ENCODE peak calls at places on chromosomes 1 and 21, in four cellular contexts. N is H1, E is endothelial cell of umbilical vein, U is HepG2. O is an unnamed sample.

GRCh38 chr1:98749152-98749756 is 87.7 kb downstream of the SNX7 start:
- DNase-seq in N (no peak), E (peak; percentile 32), U (no peak), O (no peak)

GRCh38 chr1:89261926-89262540 is 10.6 kb downstream of the GBP5 start:
- DNase-seq in N (no peak), E (no peak), U (no peak), O (no peak)

GRCh38 chr1:201277441-201277840 is 5.9 kb upstream of the PKP1 start:
- DNase-seq in N (no peak), E (no peak), U (no peak), O (no peak)

GRCh38 chr1:201734776-201735175 is 94.2 kb upstream of the IPO9 start:
- DNase-seq in N (no peak), E (no peak), U (no peak), O (no peak)

GRCh38 chr1:244155661-244156060 is 104.6 kb downstream of the ZBTB18 start:
- DNase-seq in N (no peak), E (no peak), U (no peak), O (no peak)

GRCh38 chr21:44930543-44930981 is 9.3 kb upstream of the SLX9 start:
- DNase-seq in N (no peak), E (no peak), U (no peak), O (no peak)

GRCh38 chr1:109761227-109762038 is 2.3 kb downstream of the EPS8L3 start:
- DNase-seq in N (no peak), E (no peak), U (no peak), O (no peak)

GRCh38 chr1:226023735-226024134 is 24.6 kb upstream of the SDE2 start:
- DNase-seq in N (no peak), E (no peak), U (no peak), O (no peak)

GRCh38 chr1:105632342-105633196 is 1423.9 kb upstream of the PRMT6 start:
- DNase-seq in N (no peak), E (no peak), U (peak; percentile 96), O (no peak)

DNA sequence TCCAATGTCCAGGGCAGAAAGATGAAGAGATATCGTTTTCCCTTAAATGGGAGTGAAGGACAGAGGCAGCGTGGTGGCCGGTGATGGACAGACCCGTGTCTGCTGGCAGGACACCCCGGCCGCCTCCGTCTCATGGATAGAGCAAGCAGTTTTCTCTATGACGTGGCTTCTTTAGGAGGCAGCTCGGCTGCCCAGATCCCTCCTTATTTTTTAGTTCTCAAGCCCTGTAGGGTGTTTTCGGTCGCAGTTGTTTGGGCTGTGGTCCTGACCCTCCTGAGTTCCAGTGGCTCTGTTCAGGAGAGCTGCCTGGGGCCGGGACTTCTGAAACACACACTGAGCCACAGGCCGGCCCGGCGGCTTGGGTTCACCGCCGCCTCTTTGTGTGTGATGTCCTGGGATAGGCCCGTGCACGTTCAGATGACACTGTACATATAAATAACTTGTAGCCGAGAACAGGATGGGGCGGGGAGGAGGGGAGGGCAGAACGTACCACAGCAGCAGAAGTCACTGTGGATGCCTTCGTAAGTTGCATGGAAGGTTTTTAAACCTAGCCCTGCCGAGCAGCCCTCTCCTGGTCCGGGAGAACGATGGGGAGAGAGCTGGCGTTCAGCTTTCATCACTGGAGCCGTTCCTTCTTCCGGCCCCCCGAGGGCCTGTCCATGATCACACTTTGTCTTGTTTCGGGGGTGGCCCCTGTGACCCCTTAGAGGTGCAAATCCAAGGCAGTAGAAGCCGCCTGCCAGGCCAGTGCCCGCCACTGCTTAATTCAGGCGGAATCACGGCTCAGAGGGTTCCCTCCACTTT is 65.2 kb downstream of the SIK1 start:
- DNase-seq in N (no peak), E (peak; percentile 16), U (no peak), O (no peak)
- TF ChIP-seq JUN in N (no peak), E (no peak), U (no peak), O (no peak)

GRCh38 chr1:18632711-18633427 is 2.2 kb downstream of the PAX7 start:
- DNase-seq in N (peak; percentile 72), E (no peak), U (no peak), O (no peak)
- TF ChIP-seq EZH2 in N (peak; percentile 95), E (peak; percentile 12), U (no peak), O (no peak)

DNA sequence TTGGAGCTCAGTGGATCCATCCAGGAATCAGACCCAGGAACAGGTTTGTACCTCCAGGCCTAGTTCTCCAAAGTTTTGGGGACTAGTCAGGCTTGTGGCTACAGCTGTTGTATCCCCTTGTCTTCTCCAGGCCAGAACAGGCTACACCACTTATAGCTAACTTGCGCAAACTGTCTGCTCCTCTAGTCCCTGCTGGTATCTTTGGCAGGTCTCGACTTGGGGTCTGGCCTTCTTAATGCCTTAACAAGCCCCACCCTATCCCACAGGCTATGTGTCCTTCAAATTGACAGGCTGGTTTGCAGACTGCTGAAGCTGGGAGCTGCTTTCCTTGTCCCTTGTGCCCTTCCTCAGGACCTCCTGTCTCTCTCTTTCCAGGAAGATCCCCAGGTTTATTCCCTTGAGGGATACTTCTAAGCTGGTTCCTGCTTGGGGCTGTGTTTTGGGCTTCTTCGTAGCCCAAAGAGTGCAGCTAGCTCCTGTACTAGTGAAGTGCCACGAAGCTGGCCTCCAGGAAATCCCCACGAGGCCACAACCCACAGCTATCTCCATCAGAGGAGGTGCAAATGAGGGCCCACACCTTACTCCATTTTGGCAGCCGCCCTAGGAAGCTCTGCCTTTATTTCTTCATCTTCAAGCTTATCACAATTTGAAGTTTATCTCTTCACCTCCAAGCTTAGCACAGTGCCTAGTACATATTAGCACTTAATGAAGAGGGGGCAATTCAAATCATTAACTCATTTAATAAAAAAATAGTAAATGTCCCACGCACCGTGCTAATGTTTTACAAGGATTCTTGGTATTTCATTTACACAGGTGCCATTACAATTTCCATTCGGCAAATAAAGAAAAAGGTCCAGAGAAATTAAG is 683 bp upstream of the DMAP1 start:
- DNase-seq in N (no peak), E (no peak), U (no peak), O (no peak)
- TF ChIP-seq JUN in N (no peak), E (no peak), U (no peak), O (no peak)

GRCh38 chr21:33027401-33028185 is 1.9 kb downstream of the OLIG2 start:
- DNase-seq in N (peak; percentile 73), E (no peak), U (no peak), O (no peak)
- TF ChIP-seq EZH2 in N (peak; percentile 28), E (peak; percentile 88), U (no peak), O (no peak)

GRCh38 chr1:115116511-115116910 is 27.2 kb upstream of the TSPAN2 start:
- DNase-seq in N (no peak), E (no peak), U (no peak), O (no peak)

GRCh38 chr1:115113781-115114180 is 24.5 kb upstream of the TSPAN2 start:
- DNase-seq in N (no peak), E (no peak), U (no peak), O (no peak)

GRCh38 chr1:115115521-115116161 is 26.3 kb upstream of the TSPAN2 start:
- DNase-seq in N (no peak), E (no peak), U (no peak), O (no peak)

GRCh38 chr1:115112496-115113375 is 23.4 kb upstream of the TSPAN2 start:
- DNase-seq in N (peak; percentile 89), E (peak; percentile 25), U (no peak), O (peak; percentile 59)

DNA sequence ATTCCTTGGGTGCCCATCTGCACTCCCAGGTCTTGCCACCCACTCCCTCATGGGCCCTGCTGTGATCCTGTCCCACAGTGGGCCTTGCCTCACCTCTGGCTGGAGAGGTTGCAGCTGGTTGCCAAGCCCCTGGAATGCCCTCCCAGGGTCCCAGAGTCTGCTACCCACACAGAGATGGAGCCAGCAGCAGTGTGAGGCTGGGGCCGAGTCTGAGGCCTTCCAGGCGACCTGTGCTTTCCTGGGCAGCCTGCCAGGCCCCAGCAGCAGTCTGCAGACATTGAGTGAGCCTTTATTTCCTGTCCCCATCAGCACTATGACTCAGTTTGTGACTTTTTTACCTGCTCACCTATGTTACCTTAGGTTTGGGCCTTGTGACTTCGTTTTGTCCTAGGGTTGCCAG is 25.0 kb upstream of the TSPAN2 start:
- DNase-seq in N (no peak), E (no peak), U (no peak), O (no peak)
- TF ChIP-seq JUN in N (no peak), E (no peak), U (no peak), O (no peak)

DNA sequence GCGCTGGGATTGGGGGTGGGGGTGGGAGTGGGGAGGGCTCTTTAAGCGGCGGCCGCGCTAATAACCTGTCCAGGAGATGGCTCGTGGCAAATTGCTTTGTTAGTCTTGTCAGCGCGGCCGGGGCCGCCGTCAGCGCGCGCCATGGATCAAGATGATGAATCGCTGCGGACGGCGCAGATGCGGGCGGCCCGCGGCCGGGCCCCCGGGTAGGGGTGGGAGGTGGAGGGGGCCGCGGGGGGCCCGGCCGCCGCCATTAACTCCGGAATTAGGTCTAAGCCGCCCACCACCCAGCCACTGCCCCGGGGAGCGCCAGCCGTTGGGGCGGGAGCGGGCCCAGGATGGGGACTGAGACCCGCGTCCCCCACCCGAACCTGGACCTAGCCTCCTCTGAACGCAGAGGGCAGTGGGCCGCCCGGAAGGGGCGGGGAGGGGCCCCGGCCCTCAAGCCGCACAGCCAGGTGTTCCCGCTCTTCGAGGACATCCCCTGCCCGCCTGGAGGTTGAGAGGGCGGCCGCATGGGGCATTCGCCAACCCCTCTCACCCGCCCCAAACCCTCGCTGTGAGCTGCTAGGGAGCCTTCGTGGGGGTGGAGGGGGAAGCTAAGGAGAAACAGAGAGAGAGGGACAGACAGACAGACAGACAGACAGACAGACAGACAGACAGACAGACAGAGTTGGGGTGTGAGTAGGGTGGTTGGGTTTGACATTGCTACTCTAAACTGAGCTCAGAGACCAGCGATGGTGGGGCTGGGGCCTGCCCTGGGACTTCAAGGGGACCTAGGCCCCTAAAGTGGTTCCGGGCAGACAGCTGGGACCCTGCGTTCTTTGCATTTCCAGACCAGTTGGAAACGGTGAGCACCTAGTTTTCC is 3.8 kb upstream of the DMBX1 start:
- DNase-seq in N (peak; percentile 67), E (no peak), U (no peak), O (no peak)
- TF ChIP-seq EZH2 in N (peak; percentile 57), E (peak; percentile 97), U (no peak), O (no peak)

GRCh38 chr1:6490181-6491075 is 1.0 kb downstream of the PLEKHG5 start:
- DNase-seq in N (peak; percentile 90), E (peak; percentile 57), U (peak; percentile 54), O (peak; percentile 74)
- TF ChIP-seq JUN in N (no peak), E (no peak), U (no peak), O (no peak)

O was measured in K562.